ENCODE peak calls at places on chromosomes 2 and 18, in four cellular contexts. J is kidney epithelial cell, I is GM12865, Y is A549. Q is an unnamed sample.

GRCh38 chr2:84906108-84906899 is 848 bp downstream of the TMSB10 start:
- DNase-seq in J (no peak), I (peak), Y (peak), Q (no peak)

GRCh38 chr18:50079571-50080295 is 115.2 kb downstream of the MYO5B start:
- DNase-seq in J (no peak), I (no peak), Y (no peak), Q (no peak)

GRCh38 chr18:51188024-51188701 is 9.3 kb downstream of the MEX3C start:
- DNase-seq in J (no peak), I (peak), Y (no peak), Q (no peak)

GRCh38 chr2:67985586-67985985 is 77.2 kb downstream of the C1D start:
- DNase-seq in J (no peak), I (no peak), Y (no peak), Q (no peak)

GRCh38 chr2:121480826-121481225 is 49.9 kb upstream of the RNU4ATAC start:
- DNase-seq in J (no peak), I (no peak), Y (no peak), Q (peak)

GRCh38 chr2:56199492-56199891 is 15.7 kb downstream of the CCDC85A start:
- DNase-seq in J (no peak), I (no peak), Y (no peak), Q (peak)

GRCh38 chr2:70509565-70509964 is 44.1 kb downstream of the TGFA start:
- DNase-seq in J (no peak), I (no peak), Y (no peak), Q (no peak)

GRCh38 chr2:175577405-175577986 is 396.0 kb upstream of the ATP5MC3 start:
- DNase-seq in J (no peak), I (no peak), Y (no peak), Q (no peak)

GRCh38 chr2:101608411-101609317 is 88.8 kb upstream of the MAP4K4 start:
- DNase-seq in J (no peak), I (no peak), Y (no peak), Q (no peak)

GRCh38 chr2:20629581-20630291 is 21.2 kb downstream of the HS1BP3 start:
- DNase-seq in J (no peak), I (no peak), Y (no peak), Q (no peak)

GRCh38 chr2:43636616-43637015 is 444 bp upstream of the PLEKHH2 start:
- DNase-seq in J (no peak), I (no peak), Y (no peak), Q (no peak)

GRCh38 chr18:26863122-26863879 is 2.2 kb downstream of the AQP4 start:
- DNase-seq in J (no peak), I (no peak), Y (peak), Q (no peak)

GRCh38 chr18:27713727-27714080 is 463.2 kb downstream of the CDH2 start:
- DNase-seq in J (no peak), I (no peak), Y (no peak), Q (peak)

GRCh38 chr2:71671203-71671602 is 217.8 kb downstream of the DYSF start:
- DNase-seq in J (no peak), I (no peak), Y (no peak), Q (no peak)

GRCh38 chr2:53403836-53404413 is 363.7 kb upstream of the CHAC2 start:
- DNase-seq in J (peak), I (peak), Y (peak), Q (peak)

GRCh38 chr18:9690418-9691178 is 17.5 kb upstream of the RAB31 start:
- DNase-seq in J (no peak), I (no peak), Y (no peak), Q (no peak)

GRCh38 chr2:172977330-172978052 is 98.2 kb upstream of the MAP3K20 start:
- DNase-seq in J (no peak), I (no peak), Y (peak), Q (no peak)

GRCh38 chr18:2302628-2303516 is 268.4 kb downstream of the METTL4 start:
- DNase-seq in J (peak), I (no peak), Y (peak), Q (peak)
- H3K4me3 ChIP-seq in J (no peak), I (no peak), Y (peak), Q (no peak)

GRCh38 chr18:67710639-67711038 is 194.1 kb upstream of the DSEL start:
- DNase-seq in J (no peak), I (peak), Y (peak), Q (no peak)

GRCh38 chr18:67705748-67706147 is 189.2 kb upstream of the DSEL start:
- DNase-seq in J (no peak), I (no peak), Y (peak), Q (no peak)
- TF ChIP-seq CTCF in J (no peak), I (no peak), Y (no peak), Q (no peak)

GRCh38 chr18:710418-711300 is 1.8 kb downstream of the ENOSF1 start:
- DNase-seq in J (no peak), I (no peak), Y (no peak), Q (no peak)

GRCh38 chr18:711330-711692 is 1.1 kb downstream of the ENOSF1 start:
- DNase-seq in J (no peak), I (no peak), Y (peak), Q (no peak)

GRCh38 chr18:711693-712400 is 583 bp downstream of the ENOSF1 start:
- DNase-seq in J (no peak), I (peak), Y (peak), Q (peak)

GRCh38 chr18:712401-713134 is at the start of gene ENOSF1:
- DNase-seq in J (no peak), I (peak), Y (peak), Q (no peak)

DNA sequence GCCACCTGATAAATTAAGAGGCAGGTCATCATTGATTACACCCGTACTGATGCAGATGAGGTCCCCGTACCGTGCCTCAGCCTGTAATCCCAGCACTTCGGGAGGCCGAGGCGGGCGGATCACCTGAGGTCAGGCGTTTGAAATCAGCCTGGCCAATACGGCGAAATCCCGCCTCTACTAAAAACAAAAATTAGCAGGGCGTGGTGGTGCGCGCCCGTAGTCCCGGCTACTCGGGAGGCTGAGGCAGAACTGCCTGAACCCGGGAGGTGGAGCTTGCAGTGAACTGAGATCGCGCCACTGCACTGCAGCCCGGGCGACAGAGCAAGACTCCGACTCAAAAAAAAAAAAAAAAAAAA is 683 bp upstream of the ENOSF1 start:
- DNase-seq in J (no peak), I (no peak), Y (no peak), Q (no peak)
- H3K4me3 ChIP-seq in J (peak), I (peak), Y (peak), Q (no peak)

DNA sequence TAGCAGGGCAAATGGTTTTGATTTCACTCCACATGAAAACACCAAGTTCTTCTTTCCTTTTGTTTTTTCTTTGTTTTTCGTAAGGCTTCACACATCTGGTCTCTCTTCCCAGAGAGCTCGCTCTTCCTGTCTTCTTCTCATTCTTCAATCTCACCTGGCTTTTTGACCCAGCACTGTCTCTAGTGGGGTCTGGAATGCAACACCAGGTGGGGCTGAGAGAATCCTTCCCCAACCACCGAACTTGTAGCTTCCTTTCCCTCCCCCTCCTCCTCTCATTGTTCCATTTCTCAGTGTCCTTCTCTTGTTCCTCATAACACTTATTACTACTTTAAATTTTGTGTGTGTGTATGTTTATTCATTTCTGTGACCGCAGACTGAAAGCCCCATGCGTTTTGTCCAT is 13.5 kb upstream of the PIEZO2 start:
- DNase-seq in J (no peak), I (no peak), Y (no peak), Q (no peak)
- TF ChIP-seq CTCF in J (no peak), I (no peak), Y (no peak), Q (no peak)

GRCh38 chr2:36408198-36408703 is 52.7 kb downstream of the CRIM1 start:
- DNase-seq in J (peak), I (no peak), Y (peak), Q (no peak)
- H3K4me3 ChIP-seq in J (no peak), I (no peak), Y (no peak), Q (no peak)

GRCh38 chr18:48031011-48031480 is 100.6 kb upstream of the SMAD2 start:
- DNase-seq in J (no peak), I (peak), Y (peak), Q (no peak)
- TF ChIP-seq CTCF in J (peak), I (peak), Y (peak), Q (peak)

GRCh38 chr2:189763908-189764661 is 1.5 kb upstream of the OSGEPL1 start:
- DNase-seq in J (no peak), I (peak), Y (peak), Q (no peak)
- H3K4me3 ChIP-seq in J (no peak), I (peak), Y (peak), Q (no peak)